ENCODE peak calls at places on chromosomes 16 and 17, in ten cellular contexts. H is activated effector memory CD4-positive, alpha-beta T cell treated with Interleukin-2 at 50 U/mL for 16 hours; Y is activated naive CD8-positive, alpha-beta T cell treated with anti-CD3 and anti-CD28 coated beads for 36 hours; M is left cardiac atrium; Z is stomach; U is brain pericyte; T is LoVo; Q is HCEC 1CT; J is HFFc6; O is stimulated activated CD4-positive, alpha-beta T cell treated with anti-CD3 and anti-CD28 coated beads, Interleukin-15, amount 100 ng/mL, for 48 hours. S is an unnamed sample.

GRCh38 chr16:72560617-72561016 is 388.7 kb upstream of the PMFBP1 start:
- DNase-seq in M (no peak), Q (no peak), Z (no peak), O (no peak), Y (no peak), T (peak; percentile 20), H (no peak), U (no peak), J (no peak), S (no peak)

GRCh38 chr16:88014201-88014781 is 63.1 kb downstream of the BANP start:
- DNase-seq in M (no peak), Y (no peak), H (no peak), O (no peak), Z (peak; percentile 23), Q (peak; percentile 30), T (no peak), U (peak; percentile 88), J (no peak), S (no peak)

GRCh38 chr16:18969855-18970240 is 13.9 kb upstream of the TMC7 start:
- DNase-seq in Y (no peak), Q (no peak), M (no peak), Z (no peak), T (no peak), H (no peak), O (no peak), J (no peak), U (no peak), S (no peak)

GRCh38 chr16:57734925-57735754 is 430 bp upstream of the KATNB1 start:
- DNase-seq in Z (peak; percentile 98), Q (peak; percentile 100), J (peak; percentile 100), T (peak; percentile 99), O (peak; percentile 97), H (peak; percentile 97), M (peak; percentile 99), Y (peak; percentile 99), U (peak; percentile 100), S (peak; percentile 100)

GRCh38 chr16:819336-819735 is 18.8 kb upstream of the GNG13 start:
- DNase-seq in M (no peak), H (peak; percentile 28), Q (no peak), Z (no peak), U (no peak), Y (no peak), T (no peak), O (no peak), J (no peak), S (no peak)

GRCh38 chr17:82497483-82498405 is 21.8 kb upstream of the FOXK2 start:
- DNase-seq in Z (no peak), Y (peak; percentile 50), O (no peak), Q (peak; percentile 89), J (peak; percentile 56), T (peak; percentile 13), H (peak; percentile 31), M (peak; percentile 49), U (no peak), S (peak; percentile 32)

GRCh38 chr17:1764274-1764673 is 2.4 kb downstream of the SERPINF1 start:
- DNase-seq in Q (peak; percentile 66), H (peak; percentile 75), U (peak; percentile 73), Y (peak; percentile 50), T (no peak), O (peak; percentile 33), Z (peak; percentile 66), M (peak; percentile 86), J (peak; percentile 68), S (no peak)

GRCh38 chr17:6381052-6381451 is 53.9 kb downstream of the AIPL1 start:
- DNase-seq in U (no peak), Y (no peak), O (no peak), Q (peak; percentile 49), M (no peak), T (no peak), Z (no peak), H (no peak), J (peak; percentile 40), S (no peak)

GRCh38 chr17:5237541-5238016 is 2.9 kb upstream of the SCIMP start:
- DNase-seq in M (peak; percentile 48), O (peak; percentile 41), Y (peak; percentile 45), J (peak; percentile 63), T (peak; percentile 56), H (peak; percentile 4), Z (peak; percentile 61), U (no peak), Q (peak; percentile 42), S (peak; percentile 68)

S was measured in PC-9.